ENCODE peak calls at places on chromosomes 1 and 21, in eight cellular contexts. O is lower leg skin, C is progenitor cell of endocrine pancreas, G is NB4, N is MCF 10A, F is DND-41, J is lower lobe of right lung, Y is nephron progenitor cell. A is an unnamed sample.

GRCh38 chr1:29803486-29803885 is 567.2 kb downstream of the PTPRU start:
- DNase-seq in O (no peak), C (no peak), G (no peak), N (no peak), F (no peak), J (no peak), Y (no peak), A (no peak)

GRCh38 chr1:216071227-216071626 is 352.0 kb downstream of the USH2A start:
- DNase-seq in O (no peak), C (no peak), G (no peak), N (no peak), F (no peak), J (no peak), Y (no peak), A (no peak)

GRCh38 chr1:221841291-221841982 is 99.5 kb upstream of the DUSP10 start:
- DNase-seq in O (no peak), C (no peak), G (peak; percentile 33), N (peak; percentile 53), F (no peak), J (no peak), Y (no peak), A (no peak)

GRCh38 chr1:150234309-150234646 is 1.6 kb downstream of the ANP32E start:
- DNase-seq in O (no peak), C (no peak), G (no peak), N (no peak), F (no peak), J (no peak), Y (no peak), A (no peak)

GRCh38 chr1:41835488-41835887 is 83.2 kb downstream of the HIVEP3 start:
- DNase-seq in O (no peak), C (no peak), G (no peak), N (no peak), F (no peak), J (no peak), Y (no peak), A (no peak)

GRCh38 chr1:178533547-178533946 is 20.6 kb downstream of the TEX35 start:
- DNase-seq in O (no peak), C (no peak), G (no peak), N (no peak), F (no peak), J (no peak), Y (no peak), A (no peak)

GRCh38 chr1:199867601-199868000 is 159.9 kb upstream of the NR5A2 start:
- DNase-seq in O (no peak), C (no peak), G (peak; percentile 80), N (peak; percentile 25), F (no peak), J (no peak), Y (no peak), A (no peak)

GRCh38 chr1:98355656-98356384 is 305.7 kb upstream of the SNX7 start:
- DNase-seq in O (no peak), C (no peak), G (peak; percentile 3), N (peak; percentile 63), F (no peak), J (no peak), Y (no peak), A (no peak)

DNA sequence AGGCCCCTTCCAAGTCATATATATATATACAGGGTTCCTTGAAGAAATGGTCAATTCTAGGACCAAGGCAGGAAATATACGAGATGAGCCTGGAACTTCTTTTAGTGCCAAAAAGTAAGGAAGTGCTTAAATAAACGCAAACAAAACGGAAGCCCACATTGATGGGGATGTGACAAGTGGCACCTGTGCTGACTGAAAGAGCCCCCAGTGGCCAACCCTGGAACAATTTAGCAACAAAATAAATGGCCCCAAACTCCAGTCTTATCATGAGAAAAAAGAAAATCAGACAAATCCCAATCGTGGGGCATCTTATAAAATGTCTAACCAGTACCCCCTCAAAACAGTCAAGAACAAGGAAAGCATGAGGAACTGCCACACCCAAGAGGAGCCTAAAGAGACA is 17.7 kb downstream of the PLA2G5 start:
- DNase-seq in O (no peak), C (no peak), G (no peak), N (no peak), F (no peak), J (no peak), Y (no peak), A (peak; percentile 7)
- TF ChIP-seq CTCF in O (no peak), C (peak; percentile 38), G (peak; percentile 43), N (peak; percentile 12), F (no peak), J (no peak), Y (no peak), A (peak; percentile 15)

GRCh38 chr1:153679337-153680119 is 1.0 kb downstream of the NPR1 start:
- DNase-seq in O (no peak), C (peak; percentile 46), G (no peak), N (no peak), F (no peak), J (peak; percentile 52), Y (peak; percentile 73), A (peak; percentile 41)
- TF ChIP-seq CTCF in O (no peak), C (peak; percentile 39), G (no peak), N (no peak), F (no peak), J (peak; percentile 26), Y (peak; percentile 10), A (peak; percentile 52)

GRCh38 chr21:32993894-32994293 is 31.8 kb upstream of the OLIG2 start:
- DNase-seq in O (no peak), C (no peak), G (no peak), N (no peak), F (no peak), J (no peak), Y (no peak), A (no peak)

GRCh38 chr21:32990666-32991065 is 35.1 kb upstream of the OLIG2 start:
- DNase-seq in O (no peak), C (no peak), G (no peak), N (no peak), F (no peak), J (no peak), Y (no peak), A (no peak)

GRCh38 chr21:32991299-32991850 is 34.4 kb upstream of the OLIG2 start:
- DNase-seq in O (no peak), C (no peak), G (no peak), N (no peak), F (no peak), J (no peak), Y (no peak), A (no peak)

GRCh38 chr21:32994305-32994704 is 31.4 kb upstream of the OLIG2 start:
- DNase-seq in O (no peak), C (no peak), G (peak; percentile 54), N (peak; percentile 40), F (no peak), J (no peak), Y (no peak), A (no peak)
- TF ChIP-seq CTCF in O (no peak), C (peak; percentile 48), G (peak; percentile 38), N (peak; percentile 56), F (peak; percentile 56), J (peak; percentile 31), Y (peak; percentile 36), A (peak; percentile 57)

GRCh38 chr1:27301052-27301422 is 20.9 kb upstream of the TMEM222 start:
- DNase-seq in O (no peak), C (no peak), G (no peak), N (no peak), F (no peak), J (no peak), Y (no peak), A (no peak)
- TF ChIP-seq CTCF in O (no peak), C (no peak), G (no peak), N (no peak), F (no peak), J (peak; percentile 3), Y (peak; percentile 4), A (peak; percentile 73)

DNA sequence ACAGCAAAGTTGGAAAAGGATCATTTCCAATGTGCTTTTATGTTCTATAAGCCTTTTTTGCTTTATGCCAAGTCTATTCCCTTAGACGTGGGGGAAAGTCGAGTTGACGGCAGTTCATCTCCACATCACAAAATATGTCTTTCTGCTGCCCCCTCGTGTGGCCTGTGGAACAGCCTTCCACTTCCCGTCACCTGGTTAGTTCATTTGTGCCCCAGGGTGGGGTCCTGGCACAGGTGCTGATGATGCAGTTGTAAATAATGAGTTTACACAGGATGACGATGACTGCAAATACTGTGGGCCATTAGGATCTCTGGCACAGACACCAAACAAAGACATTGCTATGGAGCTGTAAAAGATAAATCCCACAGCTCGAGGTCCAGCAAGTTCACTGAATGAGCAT is 10.0 kb upstream of the OTUD3 start:
- DNase-seq in O (no peak), C (no peak), G (no peak), N (peak; percentile 42), F (no peak), J (no peak), Y (no peak), A (peak; percentile 14)
- TF ChIP-seq CTCF in O (no peak), C (peak; percentile 10), G (no peak), N (no peak), F (no peak), J (no peak), Y (no peak), A (no peak)

GRCh38 chr1:109255097-109255651 is 5.8 kb downstream of the CELSR2 start:
- DNase-seq in O (no peak), C (no peak), G (no peak), N (no peak), F (no peak), J (no peak), Y (no peak), A (no peak)
- TF ChIP-seq CTCF in O (no peak), C (peak; percentile 10), G (no peak), N (no peak), F (no peak), J (no peak), Y (no peak), A (no peak)

GRCh38 chr21:31117046-31117916 is 79.0 kb upstream of the KRTAP19-8 start:
- DNase-seq in O (no peak), C (no peak), G (peak; percentile 31), N (peak; percentile 49), F (no peak), J (no peak), Y (no peak), A (no peak)
- TF ChIP-seq CTCF in O (no peak), C (no peak), G (no peak), N (no peak), F (no peak), J (no peak), Y (no peak), A (peak; percentile 44)

A was measured in activated CD8-positive, alpha-beta T cell treated with anti-CD3 and anti-CD28 coated beads for 36 hours.